ENCODE peak calls at places on chromosomes 1 and 21, in nine cellular contexts. V is activated naive CD4-positive, alpha-beta T cell treated with anti-CD3 and anti-CD28 coated beads, Interleukin-2, amount 50 U/mL, for 16 hours; U is T-helper 2 cell; Y is uterus; D is renal cortical epithelial cell; C is astrocyte of the spinal cord; J is suprapubic skin; S is HS-27A; X is fibroblast of the conjunctiva. R is an unnamed sample.

GRCh38 chr1:152107984-152108898 is 7.0 kb downstream of the TCHH start:
- DNase-seq in J (no peak), S (no peak), Y (no peak), C (peak), D (no peak), V (no peak), U (peak), X (no peak), R (no peak)

GRCh38 chr1:165612062-165612461 is 19.0 kb upstream of the MGST3 start:
- DNase-seq in Y (no peak), V (no peak), J (no peak), C (no peak), X (no peak), U (no peak), D (peak), S (no peak), R (no peak)

GRCh38 chr1:20401405-20402010 is 84.5 kb downstream of the CAMK2N1 start:
- DNase-seq in S (no peak), U (no peak), V (no peak), J (peak), C (no peak), D (no peak), X (no peak), Y (no peak), R (no peak)

GRCh38 chr1:214404571-214405213 is 123.7 kb downstream of the SMYD2 start:
- DNase-seq in J (no peak), X (no peak), V (no peak), D (peak), U (no peak), C (peak), S (no peak), Y (no peak), R (no peak)

GRCh38 chr1:221708987-221709386 is 32.9 kb downstream of the DUSP10 start:
- DNase-seq in V (no peak), U (peak), Y (peak), J (no peak), S (no peak), C (peak), D (peak), X (no peak), R (no peak)

GRCh38 chr1:21077085-21077484 is 99.6 kb downstream of the EIF4G3 start:
- DNase-seq in V (no peak), S (no peak), J (no peak), X (peak), D (peak), Y (no peak), U (no peak), C (peak), R (no peak)

GRCh38 chr1:217674330-217674729 is 43.2 kb downstream of the SPATA17 start:
- DNase-seq in S (no peak), D (no peak), Y (no peak), V (no peak), C (no peak), J (no peak), U (no peak), X (no peak), R (no peak)

GRCh38 chr21:44321846-44322450 is 17.2 kb downstream of the CFAP410 start:
- DNase-seq in C (no peak), U (no peak), D (no peak), Y (no peak), J (no peak), S (no peak), V (no peak), X (no peak), R (no peak)

GRCh38 chr1:36223373-36223995 is 759 bp upstream of the THRAP3 start:
- DNase-seq in C (peak), J (peak), X (peak), V (peak), Y (peak), U (peak), S (no peak), D (peak), R (no peak)

GRCh38 chr1:107254306-107254705 is 113.5 kb downstream of the NTNG1 start:
- DNase-seq in V (no peak), U (no peak), D (no peak), Y (no peak), X (no peak), S (no peak), C (no peak), J (no peak), R (no peak)

GRCh38 chr1:208475449-208475848 is 231.3 kb upstream of the PLXNA2 start:
- DNase-seq in D (peak), X (peak), J (no peak), C (peak), V (no peak), S (no peak), U (no peak), Y (no peak), R (no peak)

GRCh38 chr1:10779201-10779600 is 17.2 kb downstream of the CASZ1 start:
- DNase-seq in C (no peak), X (no peak), V (no peak), D (peak), U (no peak), Y (no peak), S (no peak), J (no peak), R (no peak)

GRCh38 chr1:30523055-30524020 is 200.0 kb downstream of the MATN1 start:
- DNase-seq in D (peak), V (no peak), C (peak), S (peak), U (no peak), X (peak), J (peak), Y (no peak), R (no peak)

GRCh38 chr21:34807146-34807880 is 138.5 kb downstream of the CLIC6 start:
- DNase-seq in D (peak), J (no peak), X (peak), S (peak), Y (no peak), U (peak), C (peak), V (peak), R (peak)

GRCh38 chr21:45330075-45330781 is 42.5 kb upstream of the POFUT2 start:
- DNase-seq in C (peak), S (no peak), D (peak), Y (peak), V (peak), U (no peak), X (peak), J (no peak), R (no peak)

GRCh38 chr1:1074631-1075147 is 583 bp upstream of the RNF223 start:
- DNase-seq in J (no peak), X (no peak), D (no peak), U (no peak), S (no peak), Y (no peak), V (no peak), C (no peak), R (no peak)

GRCh38 chr1:229819091-229819490 is 193.0 kb downstream of the URB2 start:
- DNase-seq in J (no peak), S (no peak), C (peak), U (no peak), Y (no peak), X (no peak), V (no peak), D (peak), R (no peak)

GRCh38 chr1:75461808-75462325 is 149.0 kb downstream of the SLC44A5 start:
- DNase-seq in U (no peak), X (no peak), D (no peak), Y (no peak), V (no peak), C (no peak), J (no peak), S (no peak), R (no peak)

GRCh38 chr1:223628233-223628632 is 37.3 kb downstream of the CAPN8 start:
- DNase-seq in U (peak), C (peak), S (peak), V (peak), D (peak), X (peak), J (no peak), Y (no peak), R (no peak)

GRCh38 chr1:237340892-237341291 is 298.9 kb downstream of the RYR2 start:
- DNase-seq in S (no peak), C (no peak), U (peak), X (no peak), Y (no peak), D (no peak), J (no peak), V (no peak), R (no peak)

GRCh38 chr1:228646717-228647522 is 88.4 kb upstream of the RHOU start:
- DNase-seq in V (peak), D (no peak), U (peak), J (no peak), Y (peak), C (peak), S (peak), X (peak), R (no peak)

GRCh38 chr1:119631433-119632102 is 16.5 kb downstream of the ZNF697 start:
- DNase-seq in S (no peak), Y (peak), V (no peak), J (peak), U (no peak), C (peak), D (peak), X (peak), R (no peak)

GRCh38 chr1:46996659-46997281 is 26.7 kb upstream of the CYP4X1 start:
- DNase-seq in V (no peak), C (no peak), U (no peak), J (no peak), D (no peak), X (no peak), Y (no peak), S (no peak), R (no peak)

GRCh38 chr1:46819335-46819734 is 20.5 kb downstream of the CYP4B1 start:
- DNase-seq in V (no peak), U (no peak), S (no peak), Y (no peak), X (no peak), D (no peak), J (no peak), C (no peak), R (no peak)

GRCh38 chr1:36836196-36836883 is 198.0 kb downstream of the GRIK3 start:
- DNase-seq in C (no peak), U (no peak), Y (no peak), V (no peak), D (no peak), J (no peak), S (no peak), X (no peak), R (no peak)

GRCh38 chr1:103180660-103181059 is 72.3 kb upstream of the COL11A1 start:
- DNase-seq in U (no peak), Y (no peak), S (peak), J (no peak), X (no peak), V (no peak), D (peak), C (peak), R (no peak)

GRCh38 chr1:44862829-44863406 is 19.9 kb upstream of the PTCH2 start:
- DNase-seq in C (no peak), S (no peak), U (no peak), J (no peak), X (no peak), V (no peak), Y (no peak), D (no peak), R (no peak)

GRCh38 chr1:206411321-206411720 is 59.0 kb upstream of the IKBKE start:
- DNase-seq in V (no peak), S (no peak), J (no peak), X (no peak), C (no peak), D (no peak), U (no peak), Y (no peak), R (no peak)

GRCh38 chr1:165235158-165235776 is 121.2 kb downstream of the LMX1A start:
- DNase-seq in D (no peak), U (no peak), V (no peak), S (no peak), X (no peak), C (no peak), Y (no peak), J (no peak), R (no peak)

GRCh38 chr1:200206340-200206739 is 178.8 kb downstream of the NR5A2 start:
- DNase-seq in D (peak), X (no peak), C (peak), S (no peak), V (no peak), Y (no peak), J (no peak), U (no peak), R (no peak)

GRCh38 chr1:36523850-36524249 is 41.1 kb upstream of the CSF3R start:
- DNase-seq in Y (no peak), V (no peak), D (no peak), C (no peak), X (no peak), U (peak), J (peak), S (no peak), R (no peak)

GRCh38 chr1:150567717-150568561 is 11.5 kb downstream of the MCL1 start:
- DNase-seq in U (peak), V (peak), X (peak), S (no peak), C (peak), Y (peak), D (peak), J (peak), R (peak)

GRCh38 chr1:169348356-169349036 is 19.1 kb downstream of the NME7 start:
- DNase-seq in X (peak), Y (no peak), U (peak), C (peak), J (no peak), S (no peak), V (no peak), D (peak), R (no peak)

GRCh38 chr1:236451796-236452373 is 57.8 kb downstream of the EDARADD start:
- DNase-seq in U (peak), X (no peak), S (no peak), V (peak), C (no peak), D (no peak), Y (no peak), J (no peak), R (no peak)

GRCh38 chr21:41418956-41419680 is 6.9 kb upstream of the MX1 start:
- DNase-seq in C (no peak), S (no peak), D (no peak), U (no peak), Y (no peak), J (peak), V (no peak), X (no peak), R (no peak)

GRCh38 chr21:16424331-16424749 is 694.6 kb downstream of the USP25 start:
- DNase-seq in J (no peak), D (no peak), U (no peak), S (no peak), X (no peak), V (no peak), Y (no peak), C (peak), R (no peak)

GRCh38 chr1:201711811-201712210 is 117.1 kb upstream of the IPO9 start:
- DNase-seq in X (no peak), C (no peak), D (peak), V (no peak), S (no peak), Y (no peak), J (peak), U (no peak), R (no peak)

GRCh38 chr1:234602334-234603220 is 7.4 kb downstream of the IRF2BP2 start:
- DNase-seq in Y (peak), U (peak), V (no peak), D (peak), C (peak), J (no peak), X (peak), S (no peak), R (no peak)

GRCh38 chr1:230382060-230382491 is 44.1 kb downstream of the PGBD5 start:
- DNase-seq in U (no peak), S (no peak), V (no peak), D (peak), C (no peak), X (no peak), Y (no peak), J (no peak), R (no peak)